ENCODE peak calls at places on chromosomes 2 and 18, in ten cellular contexts. D is esophagus squamous epithelium, Y is spleen, Z is endothelial cell of umbilical vein, E is stomach, J is body of pancreas, G is right lobe of liver, T is A549, H is prostate gland, X is lower leg skin. B is an unnamed sample.

GRCh38 chr2:72138011-72138881 is 9.4 kb downstream of the CYP26B1 start:
- DNase-seq in D (no peak), Y (peak; percentile 75), Z (no peak), E (peak; percentile 45), J (no peak), G (peak; percentile 89), T (no peak), H (no peak), X (no peak), B (peak; percentile 63)

GRCh38 chr2:237129625-237130263 is 44.1 kb downstream of the COPS8 start:
- DNase-seq in D (no peak), Y (no peak), Z (no peak), E (no peak), J (no peak), G (no peak), T (no peak), H (no peak), X (peak; percentile 9), B (no peak)

GRCh38 chr2:231123362-231123898 is 1.4 kb downstream of the HTR2B start:
- DNase-seq in D (no peak), Y (no peak), Z (peak; percentile 78), E (no peak), J (no peak), G (no peak), T (no peak), H (no peak), X (no peak), B (no peak)

GRCh38 chr2:129611456-129611855 is 368.0 kb upstream of the RAB6C start:
- DNase-seq in D (no peak), Y (no peak), Z (no peak), E (no peak), J (no peak), G (no peak), T (no peak), H (no peak), X (no peak), B (no peak)

GRCh38 chr2:221125691-221126090 is 446.4 kb downstream of the EPHA4 start:
- DNase-seq in D (no peak), Y (no peak), Z (no peak), E (no peak), J (no peak), G (no peak), T (no peak), H (no peak), X (no peak), B (no peak)

GRCh38 chr2:111656893-111657292 is 227.1 kb downstream of the ANAPC1 start:
- DNase-seq in D (no peak), Y (no peak), Z (no peak), E (no peak), J (no peak), G (no peak), T (no peak), H (no peak), X (no peak), B (no peak)

GRCh38 chr2:108219688-108220087 is 20.1 kb upstream of the SULT1C3 start:
- DNase-seq in D (no peak), Y (no peak), Z (no peak), E (no peak), J (peak; percentile 13), G (no peak), T (no peak), H (no peak), X (no peak), B (no peak)

GRCh38 chr2:48693066-48693465 is 62.5 kb downstream of the LHCGR start:
- DNase-seq in D (no peak), Y (no peak), Z (no peak), E (no peak), J (no peak), G (no peak), T (no peak), H (no peak), X (no peak), B (no peak)

GRCh38 chr2:240571314-240571973 is 3.2 kb downstream of the RNPEPL1 start:
- DNase-seq in D (no peak), Y (peak; percentile 74), Z (no peak), E (no peak), J (no peak), G (peak; percentile 52), T (no peak), H (no peak), X (no peak), B (peak; percentile 36)

GRCh38 chr18:22219568-22220355 is 50.4 kb downstream of the GATA6 start:
- DNase-seq in D (no peak), Y (no peak), Z (no peak), E (no peak), J (no peak), G (no peak), T (no peak), H (no peak), X (no peak), B (no peak)

GRCh38 chr2:32991091-32991845 is 44.5 kb downstream of the LTBP1 start:
- DNase-seq in D (no peak), Y (no peak), Z (peak; percentile 36), E (no peak), J (no peak), G (no peak), T (no peak), H (no peak), X (no peak), B (no peak)

GRCh38 chr2:165804719-165805118 is 10.7 kb upstream of the GALNT3 start:
- DNase-seq in D (no peak), Y (no peak), Z (no peak), E (no peak), J (peak; percentile 26), G (no peak), T (no peak), H (peak; percentile 49), X (no peak), B (no peak)

GRCh38 chr2:165801176-165801575 is 7.1 kb upstream of the GALNT3 start:
- DNase-seq in D (no peak), Y (no peak), Z (no peak), E (no peak), J (no peak), G (no peak), T (no peak), H (no peak), X (no peak), B (no peak)

GRCh38 chr2:165803123-165803760 is 9.2 kb upstream of the GALNT3 start:
- DNase-seq in D (no peak), Y (no peak), Z (no peak), E (no peak), J (no peak), G (no peak), T (no peak), H (peak; percentile 24), X (no peak), B (no peak)
- TF ChIP-seq POLR2A in D (no peak), Y (no peak), Z (no peak), E (no peak), J (no peak), G (no peak), T (no peak), H (no peak), X (no peak), B (no peak)

GRCh38 chr2:146678516-146678915 is 1166.3 kb upstream of the ACVR2A start:
- DNase-seq in D (no peak), Y (no peak), Z (no peak), E (no peak), J (no peak), G (no peak), T (no peak), H (no peak), X (no peak), B (no peak)

DNA sequence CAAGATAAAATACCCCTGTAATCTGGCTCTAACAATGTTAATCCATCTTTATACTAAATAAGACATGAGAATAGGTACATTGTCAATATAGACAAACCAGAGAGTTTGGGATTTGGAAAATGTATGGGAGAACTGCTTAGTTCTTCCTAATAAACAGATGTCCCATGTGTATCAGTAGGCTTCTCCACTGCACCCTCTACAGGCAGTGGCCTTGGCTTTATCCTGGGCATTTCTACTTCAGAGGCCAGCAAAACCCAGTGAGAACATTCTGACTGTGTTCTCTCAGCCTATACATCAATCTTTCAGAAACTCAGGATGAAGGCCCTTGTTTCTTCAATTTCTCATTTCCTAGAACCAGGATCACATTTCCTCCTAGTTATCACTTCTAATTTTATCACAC is 1167.5 kb upstream of the ACVR2A start:
- DNase-seq in D (no peak), Y (no peak), Z (no peak), E (no peak), J (no peak), G (no peak), T (no peak), H (no peak), X (no peak), B (no peak)
- TF ChIP-seq CTCF in D (no peak), Y (no peak), Z (no peak), E (no peak), J (no peak), G (no peak), T (no peak), H (no peak), X (no peak), B (no peak)

GRCh38 chr2:14632133-14632936 is at the start of gene LRATD1:
- DNase-seq in D (peak; percentile 2), Y (peak; percentile 73), Z (peak; percentile 22), E (peak; percentile 94), J (peak; percentile 93), G (peak; percentile 93), T (peak; percentile 27), H (peak; percentile 97), X (peak; percentile 83), B (peak; percentile 23)
- TF ChIP-seq POLR2A in D (no peak), Y (no peak), Z (no peak), E (peak; percentile 75), J (peak; percentile 97), G (peak; percentile 65), T (no peak), H (peak; percentile 99), X (no peak), B (peak; percentile 99)

GRCh38 chr2:9394816-9395215 is 28.5 kb downstream of the ITGB1BP1 start:
- DNase-seq in D (no peak), Y (peak; percentile 61), Z (no peak), E (no peak), J (no peak), G (no peak), T (no peak), H (no peak), X (no peak), B (no peak)
- TF ChIP-seq CTCF in D (no peak), Y (no peak), Z (no peak), E (no peak), J (no peak), G (no peak), T (no peak), H (no peak), X (no peak), B (no peak)

DNA sequence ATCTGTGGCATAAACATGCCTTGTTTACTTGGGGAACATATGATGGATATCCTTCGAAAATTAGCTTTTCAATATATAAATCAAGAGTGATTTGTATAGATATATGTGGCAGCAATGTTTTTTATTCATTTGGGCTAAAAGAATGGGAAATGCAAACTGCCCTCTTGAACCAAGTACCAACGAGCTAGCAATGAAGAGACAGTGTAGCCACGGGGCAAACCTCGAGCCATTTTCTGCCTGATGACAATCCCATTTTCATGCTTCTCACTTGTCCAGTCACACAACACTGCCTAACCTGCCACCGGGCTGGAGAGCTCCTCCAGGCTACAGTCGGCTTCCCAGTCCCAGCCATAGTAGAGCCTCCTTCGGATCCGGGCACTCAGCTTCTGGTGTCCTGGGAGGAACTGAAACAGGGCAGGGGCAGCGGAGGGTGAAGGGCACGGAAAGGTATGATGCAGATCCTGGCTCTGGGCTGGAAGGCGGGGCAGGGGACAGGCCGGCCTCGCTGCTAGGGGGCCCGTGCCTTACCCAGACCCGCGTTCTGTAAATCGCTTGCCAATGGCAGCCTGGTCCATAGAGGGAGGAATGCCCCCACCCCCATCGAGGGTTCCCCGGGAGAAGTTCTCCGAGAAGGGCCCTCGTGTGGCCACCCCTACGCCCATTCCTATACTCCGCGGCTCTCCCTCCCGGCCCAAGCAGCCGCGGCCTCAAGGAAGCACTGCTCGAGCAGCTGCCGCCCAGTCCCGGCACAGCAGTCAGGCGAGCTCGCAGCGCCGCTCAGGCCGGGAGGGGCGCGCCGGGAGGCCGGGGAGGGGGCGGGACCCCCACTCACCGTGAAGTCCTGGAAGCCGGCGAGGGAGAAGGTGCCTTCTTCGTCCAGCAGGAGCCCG is 552 bp downstream of the CNPPD1 start:
- DNase-seq in D (no peak), Y (peak; percentile 93), Z (peak; percentile 62), E (peak; percentile 58), J (peak; percentile 49), G (peak; percentile 69), T (peak; percentile 33), H (peak; percentile 39), X (peak; percentile 44), B (peak; percentile 88)
- TF ChIP-seq POLR2A in D (no peak), Y (no peak), Z (no peak), E (no peak), J (no peak), G (no peak), T (no peak), H (no peak), X (no peak), B (peak; percentile 33)

B was measured in Peyer's patch.